ENCODE peak calls at places on chromosomes 13 and 19, in nine cellular contexts. C is colonic mucosa, Y is mucosa of descending colon, W is PC-3, B is heart right ventricle, V is lung, R is Panc1, M is spleen, N is ovary. J is an unnamed sample.
A peak's percentile ranks its signal among the peaks of the same experiment; 100 is the strongest.

GRCh38 chr13:48158290-48158689 is 63.4 kb upstream of the MED4 start:
- DNase-seq in W (no peak), N (no peak), B (no peak), V (no peak), C (no peak), Y (no peak), R (no peak), M (no peak), J (no peak)

GRCh38 chr13:72221276-72221962 is 354.4 kb upstream of the DACH1 start:
- DNase-seq in C (peak; percentile 39), M (peak; percentile 77), V (no peak), B (no peak), Y (peak; percentile 38), N (no peak), R (no peak), W (peak; percentile 59), J (peak; percentile 62)

GRCh38 chr19:2617393-2618165 is 84.9 kb downstream of the GNG7 start:
- DNase-seq in R (no peak), C (no peak), N (no peak), B (no peak), V (no peak), M (no peak), Y (no peak), W (no peak), J (no peak)

GRCh38 chr19:38264486-38265212 is at the start of gene SPINT2:
- DNase-seq in N (peak; percentile 67), Y (no peak), R (no peak), V (peak; percentile 42), W (no peak), B (no peak), M (peak; percentile 93), C (no peak), J (no peak)

GRCh38 chr13:37316935-37317334 is 211.5 kb upstream of the CSNK1A1L start:
- DNase-seq in R (no peak), C (no peak), B (no peak), V (no peak), M (no peak), W (no peak), Y (no peak), N (no peak), J (no peak)

GRCh38 chr19:6092329-6093286 is 17.7 kb downstream of the RFX2 start:
- DNase-seq in M (no peak), V (peak; percentile 87), B (peak; percentile 78), W (peak; percentile 90), Y (peak; percentile 91), N (peak; percentile 65), C (peak; percentile 89), R (no peak), J (peak; percentile 68)

GRCh38 chr19:1856698-1857603 is 6.4 kb downstream of the KLF16 start:
- DNase-seq in M (peak; percentile 97), N (peak; percentile 82), V (peak; percentile 85), B (peak; percentile 89), R (no peak), C (peak; percentile 95), Y (peak; percentile 96), W (peak; percentile 44), J (no peak)

GRCh38 chr13:31037351-31037750 is 104.9 kb downstream of the TEX26 start:
- DNase-seq in B (no peak), V (no peak), C (no peak), N (no peak), Y (no peak), W (no peak), M (no peak), R (no peak), J (no peak)

GRCh38 chr13:109447667-109448066 is 338.7 kb downstream of the IRS2 start:
- DNase-seq in R (no peak), W (no peak), Y (no peak), N (no peak), B (no peak), C (no peak), V (no peak), M (no peak), J (no peak)

GRCh38 chr19:53813996-53814395 is 10.1 kb downstream of the NLRP12 start:
- DNase-seq in V (no peak), Y (no peak), N (no peak), C (no peak), W (peak; percentile 47), B (no peak), R (no peak), M (no peak), J (no peak)

GRCh38 chr19:50568321-50569022 is at the start of gene LRRC4B:
- DNase-seq in M (no peak), R (no peak), Y (no peak), W (no peak), C (no peak), V (no peak), B (no peak), N (peak; percentile 55), J (no peak)

GRCh38 chr13:109243311-109243951 is 543.0 kb downstream of the IRS2 start:
- DNase-seq in W (peak; percentile 88), C (no peak), Y (no peak), B (peak; percentile 40), V (no peak), M (no peak), R (no peak), N (no peak), J (no peak)

GRCh38 chr13:53092931-53093330 is 64.3 kb downstream of the OLFM4 start:
- DNase-seq in B (no peak), M (no peak), V (no peak), C (no peak), W (no peak), N (no peak), Y (no peak), R (no peak), J (no peak)

GRCh38 chr13:114313061-114313860 is 1.0 kb upstream of the CHAMP1 start:
- DNase-seq in R (no peak), C (no peak), V (no peak), B (no peak), N (peak; percentile 36), W (peak; percentile 25), Y (peak; percentile 23), M (peak; percentile 69), J (no peak)

GRCh38 chr13:113129921-113130750 is 7.5 kb downstream of the F10 start:
- DNase-seq in N (peak; percentile 58), W (no peak), R (no peak), C (no peak), Y (no peak), V (no peak), M (peak; percentile 72), B (no peak), J (peak; percentile 64)

GRCh38 chr19:46970815-46971214 is 48.8 kb upstream of the NPAS1 start:
- DNase-seq in V (no peak), C (no peak), Y (no peak), N (no peak), R (peak; percentile 50), M (no peak), B (peak; percentile 79), W (peak; percentile 72), J (no peak)

GRCh38 chr13:33610471-33611015 is 207.4 kb upstream of the RFC3 start:
- DNase-seq in W (no peak), Y (peak; percentile 18), N (peak; percentile 24), B (peak; percentile 77), C (peak; percentile 23), V (no peak), R (no peak), M (peak; percentile 83), J (no peak)

GRCh38 chr13:94209110-94209509 is 270.4 kb downstream of the DCT start:
- DNase-seq in B (no peak), N (no peak), C (no peak), V (no peak), M (no peak), R (no peak), Y (no peak), W (peak; percentile 64), J (no peak)

DNA sequence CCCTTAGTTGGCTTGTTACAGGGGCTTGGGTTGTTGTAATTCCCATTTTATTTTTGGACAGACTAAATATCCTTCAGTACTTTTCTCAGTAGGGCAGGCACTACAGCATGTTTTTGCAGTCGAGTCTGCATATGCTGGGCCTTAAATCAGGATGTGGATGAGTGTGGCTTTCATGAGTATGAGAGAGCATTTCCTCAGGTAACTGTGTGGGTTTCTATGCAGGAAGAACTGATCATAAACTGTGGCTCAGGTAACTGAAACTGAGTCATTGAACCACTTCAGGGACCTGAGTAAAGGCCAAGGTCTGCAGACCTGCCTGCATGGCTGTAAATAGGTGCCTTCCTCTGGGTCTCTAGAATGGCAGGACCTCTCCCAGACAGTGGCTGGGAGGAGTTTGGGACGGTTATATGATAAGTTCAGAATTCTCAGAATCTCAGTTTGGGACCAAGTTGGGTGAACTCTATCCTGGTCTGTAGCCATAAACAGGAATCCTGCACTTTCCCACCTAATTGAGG is 112.1 kb downstream of the ZNF737 start:
- DNase-seq in R (no peak), V (no peak), B (no peak), W (no peak), N (no peak), C (no peak), M (no peak), Y (no peak), J (no peak)
- H3K4me1 ChIP-seq in R (no peaks in the 10 kb centered on the region), V (no peaks in the 10 kb centered on the region), B (no peaks in the 10 kb centered on the region), W (no peaks in the 10 kb centered on the region), N (no peaks in the 10 kb centered on the region), C (no peaks in the 10 kb centered on the region), M (no peaks in the 10 kb centered on the region), Y (no peaks in the 10 kb centered on the region), J (no peaks in the 10 kb centered on the region)

GRCh38 chr13:97279913-97280312 is 57.8 kb downstream of the MBNL2 start:
- DNase-seq in M (no peak), N (no peak), W (peak; percentile 51), B (no peak), Y (no peak), V (no peak), R (no peak), C (no peak), J (no peak)
- H3K4me1 ChIP-seq in M (peaks cover 24% of the 10 kb centered on the region), N (peaks cover 21% of the 10 kb centered on the region), W (peaks cover 41% of the 10 kb centered on the region), B (peaks cover 90% of the 10 kb centered on the region), Y (peaks cover 18% of the 10 kb centered on the region), V (peaks cover 9% of the 10 kb centered on the region), R (peaks cover 99% of the 10 kb centered on the region), C (peaks cover 18% of the 10 kb centered on the region), J (peaks cover 14% of the 10 kb centered on the region)

GRCh38 chr13:42815686-42816085 is 34.3 kb downstream of the FAM216B start:
- DNase-seq in Y (no peak), R (no peak), N (no peak), B (no peak), M (no peak), V (no peak), C (no peak), W (no peak), J (no peak)
- H3K4me1 ChIP-seq in Y (no peaks in the 10 kb centered on the region), R (no peaks in the 10 kb centered on the region), N (no peaks in the 10 kb centered on the region), B (no peaks in the 10 kb centered on the region), M (no peaks in the 10 kb centered on the region), V (no peaks in the 10 kb centered on the region), C (no peaks in the 10 kb centered on the region), W (peaks cover 20% of the 10 kb centered on the region), J (no peaks in the 10 kb centered on the region)

DNA sequence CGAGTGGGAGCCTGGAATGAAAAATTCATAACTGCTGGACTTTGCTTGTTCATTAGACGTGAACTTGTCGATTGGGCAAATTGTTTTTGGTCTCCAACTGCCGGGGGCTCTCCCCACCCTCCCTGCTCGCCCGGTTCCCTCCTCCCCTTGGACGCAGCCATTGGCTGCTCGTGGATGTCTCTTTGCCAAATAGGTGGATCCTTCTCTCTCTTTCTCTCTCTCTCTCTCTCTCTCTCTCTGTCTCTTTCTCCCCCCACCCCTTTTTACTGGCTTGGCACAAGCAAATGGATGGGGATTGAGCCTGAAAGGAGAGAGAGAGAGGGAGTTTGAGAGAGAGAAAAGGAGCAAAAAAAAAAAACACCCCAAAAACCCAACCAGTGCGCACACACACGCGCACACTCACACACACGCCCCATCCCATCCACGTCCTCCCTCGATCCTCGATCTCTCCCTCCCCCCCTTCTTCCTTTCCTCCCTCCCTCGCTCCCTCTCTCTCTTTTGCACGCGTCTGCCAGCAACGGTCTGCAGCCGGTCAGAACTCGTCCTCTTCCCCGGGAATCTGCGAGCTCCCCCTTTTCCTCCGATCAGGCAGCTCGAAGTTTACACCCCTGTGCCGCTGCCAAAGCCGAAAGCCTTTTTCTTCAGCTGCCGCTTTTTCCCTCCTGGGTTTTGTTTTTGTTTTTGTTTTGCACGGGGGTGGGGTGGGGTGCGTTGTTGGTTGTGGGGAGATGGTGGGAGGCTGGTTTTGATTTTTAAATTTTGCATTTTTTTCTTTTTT is 27.8 kb downstream of the NFIX start:
- DNase-seq in N (peak; percentile 90), M (no peak), R (no peak), W (peak; percentile 94), C (peak; percentile 84), B (peak; percentile 89), V (peak; percentile 73), Y (peak; percentile 68), J (peak; percentile 66)
- H3K4me1 ChIP-seq in N (peaks cover 40% of the 10 kb centered on the region), M (peaks cover 80% of the 10 kb centered on the region), R (peaks cover 43% of the 10 kb centered on the region), W (peaks cover 67% of the 10 kb centered on the region), C (peaks cover 4% of the 10 kb centered on the region), B (peaks cover 89% of the 10 kb centered on the region), V (peaks cover 13% of the 10 kb centered on the region), Y (peaks cover 42% of the 10 kb centered on the region), J (peaks cover 29% of the 10 kb centered on the region)

J was measured in pancreas.